ENCODE peak calls at places on chromosome 7, in six cellular contexts. E is substantia nigra, P is psoas muscle, K is lower lobe of right lung, M is D721Med, Y is hepatocyte. H is an unnamed sample.

GRCh38 chr7:28330384-28331070 is 81.8 kb upstream of the CREB5 start:
- DNase-seq in E (no peak), P (no peak), K (no peak), M (no peak), Y (no peak), H (no peak)

GRCh38 chr7:134593530-134594392 is 44.9 kb downstream of the AKR1B15 start:
- DNase-seq in E (peak), P (peak), K (peak), M (no peak), Y (peak), H (peak)

GRCh38 chr7:14936530-14936929 is 34.0 kb upstream of the DGKB start:
- DNase-seq in E (no peak), P (peak), K (no peak), M (no peak), Y (peak), H (no peak)

GRCh38 chr7:150969483-150969874 is 8.6 kb downstream of the KCNH2 start:
- DNase-seq in E (no peak), P (no peak), K (no peak), M (no peak), Y (no peak), H (no peak)

GRCh38 chr7:41711283-41712064 is 8.6 kb upstream of the INHBA start:
- DNase-seq in E (no peak), P (no peak), K (peak), M (no peak), Y (peak), H (no peak)

GRCh38 chr7:26052721-26053120 is 99.3 kb upstream of the NFE2L3 start:
- DNase-seq in E (no peak), P (no peak), K (no peak), M (no peak), Y (no peak), H (no peak)

GRCh38 chr7:121101083-121101482 is 112.6 kb downstream of the CPED1 start:
- DNase-seq in E (no peak), P (no peak), K (no peak), M (no peak), Y (no peak), H (no peak)

GRCh38 chr7:30255096-30255769 is 29.2 kb upstream of the ZNRF2 start:
- DNase-seq in E (no peak), P (no peak), K (no peak), M (no peak), Y (peak), H (no peak)

GRCh38 chr7:101167645-101168411 is 2.5 kb upstream of the VGF start:
- DNase-seq in E (no peak), P (no peak), K (no peak), M (no peak), Y (no peak), H (no peak)

GRCh38 chr7:129741743-129742213 is 130.3 kb downstream of the NRF1 start:
- DNase-seq in E (no peak), P (no peak), K (no peak), M (peak), Y (peak), H (no peak)

H was measured in astrocyte of the cerebellum.